ENCODE peak calls at places on chromosome 5, in ten cellular contexts. Q is OCI-LY7; A is suprapubic skin; G is adrenal gland; K is thyroid gland; I is stomach; H is upper lobe of right lung; O is neural progenitor cell; J is colonic mucosa; S is CD8-positive, alpha-beta T cell. E is an unnamed sample.

GRCh38 chr5:149839761-149840160 is 104.8 kb downstream of the PDE6A start:
- DNase-seq in O (no peak), J (no peak), Q (no peak), A (no peak), H (no peak), G (no peak), K (no peak), S (no peak), I (no peak), E (no peak)

GRCh38 chr5:73796164-73797141 is 170.5 kb downstream of the ARHGEF28 start:
- DNase-seq in G (peak), K (peak), H (peak), Q (no peak), O (no peak), S (no peak), I (peak), A (no peak), J (no peak), E (peak)

GRCh38 chr5:151708126-151708525 is 21.4 kb upstream of the SPARC start:
- DNase-seq in G (no peak), Q (no peak), S (no peak), H (no peak), K (no peak), I (no peak), J (peak), A (no peak), O (no peak), E (no peak)

GRCh38 chr5:119301210-119301609 is 54.6 kb upstream of the TNFAIP8 start:
- DNase-seq in S (no peak), G (no peak), K (no peak), Q (no peak), H (no peak), A (no peak), I (no peak), O (no peak), J (no peak), E (no peak)

GRCh38 chr5:139633295-139634027 is 14.7 kb upstream of the CXXC5 start:
- DNase-seq in J (peak), A (no peak), G (peak), O (peak), S (no peak), H (peak), Q (peak), I (peak), K (peak), E (peak)

GRCh38 chr5:62640437-62640836 is 61.8 kb downstream of the LRRC70 start:
- DNase-seq in G (no peak), J (no peak), O (no peak), I (no peak), S (no peak), H (no peak), A (no peak), Q (no peak), K (no peak), E (no peak)

GRCh38 chr5:20556364-20556763 is 568.4 kb upstream of the CDH18 start:
- DNase-seq in G (no peak), I (no peak), A (no peak), H (no peak), K (no peak), Q (no peak), O (no peak), J (no peak), S (no peak), E (no peak)

GRCh38 chr5:37552770-37553719 is 173.9 kb downstream of the WDR70 start:
- DNase-seq in S (no peak), H (no peak), O (no peak), I (no peak), J (no peak), G (no peak), K (no peak), A (no peak), Q (no peak), E (peak)

GRCh38 chr5:84275609-84276008 is 109.1 kb downstream of the EDIL3 start:
- DNase-seq in O (no peak), K (no peak), G (no peak), H (no peak), A (no peak), Q (no peak), I (no peak), S (no peak), J (no peak), E (no peak)

GRCh38 chr5:74034738-74035137 is 408.7 kb downstream of the ARHGEF28 start:
- DNase-seq in A (no peak), S (no peak), I (no peak), Q (no peak), O (no peak), H (no peak), G (no peak), K (no peak), J (no peak), E (no peak)

GRCh38 chr5:68562308-68562707 is 346.8 kb downstream of the PIK3R1 start:
- DNase-seq in O (peak), I (peak), A (no peak), S (no peak), J (peak), Q (no peak), G (no peak), K (peak), H (no peak), E (no peak)

GRCh38 chr5:167254150-167254549 is 1037.3 kb upstream of the WWC1 start:
- DNase-seq in H (no peak), A (no peak), J (no peak), I (no peak), K (no peak), Q (no peak), S (no peak), G (no peak), O (peak), E (no peak)

GRCh38 chr5:165504716-165505115 is 1999.3 kb downstream of the MAT2B start:
- DNase-seq in K (no peak), H (no peak), S (no peak), J (no peak), O (no peak), Q (no peak), G (no peak), A (no peak), I (no peak), E (no peak)

GRCh38 chr5:7856855-7857254 is 5.9 kb upstream of the CFAP90 start:
- DNase-seq in O (peak), H (no peak), K (no peak), J (no peak), A (no peak), Q (peak), I (no peak), S (no peak), G (peak), E (peak)

GRCh38 chr5:78810098-78810497 is 161.5 kb upstream of the LHFPL2 start:
- DNase-seq in I (no peak), H (no peak), S (no peak), K (no peak), O (no peak), Q (no peak), J (no peak), G (no peak), A (no peak), E (no peak)

GRCh38 chr5:78806544-78806943 is 158.0 kb upstream of the LHFPL2 start:
- DNase-seq in I (no peak), A (no peak), S (no peak), O (no peak), Q (no peak), H (no peak), J (no peak), G (no peak), K (no peak), E (no peak)

GRCh38 chr5:78808380-78808779 is 159.8 kb upstream of the LHFPL2 start:
- DNase-seq in S (no peak), Q (no peak), O (no peak), I (no peak), G (no peak), H (no peak), J (no peak), A (no peak), K (peak), E (no peak)

GRCh38 chr5:78809444-78809843 is 160.9 kb upstream of the LHFPL2 start:
- DNase-seq in Q (no peak), A (no peak), K (peak), I (no peak), O (no peak), G (no peak), H (no peak), J (no peak), S (no peak), E (no peak)

GRCh38 chr5:78808818-78809217 is 160.2 kb upstream of the LHFPL2 start:
- DNase-seq in J (no peak), O (no peak), K (no peak), I (no peak), Q (no peak), S (no peak), G (no peak), A (no peak), H (no peak), E (no peak)
- H3K27ac ChIP-seq in J (no peak), O (no peak), K (peak), I (no peak), Q (no peak), S (no peak), G (no peak), A (no peak), H (no peak), E (no peak)

GRCh38 chr5:173327948-173328895 is at the start of gene STC2:
- DNase-seq in G (no peak), J (peak), I (peak), A (peak), O (peak), H (no peak), Q (no peak), S (no peak), K (peak), E (no peak)
- H3K4me3 ChIP-seq in G (no peak), J (peak), I (peak), A (peak), O (peak), H (peak), Q (no peak), S (peak), K (no peak), E (no peak)

GRCh38 chr5:91898865-91899264 is 515.7 kb upstream of the ARRDC3 start:
- DNase-seq in H (no peak), Q (no peak), K (no peak), S (no peak), A (no peak), J (no peak), I (no peak), G (no peak), O (no peak), E (no peak)
- TF ChIP-seq CTCF in H (no peak), Q (no peak), K (no peak), S (no peak), A (no peak), J (no peak), I (no peak), G (no peak), O (no peak), E (no peak)

DNA sequence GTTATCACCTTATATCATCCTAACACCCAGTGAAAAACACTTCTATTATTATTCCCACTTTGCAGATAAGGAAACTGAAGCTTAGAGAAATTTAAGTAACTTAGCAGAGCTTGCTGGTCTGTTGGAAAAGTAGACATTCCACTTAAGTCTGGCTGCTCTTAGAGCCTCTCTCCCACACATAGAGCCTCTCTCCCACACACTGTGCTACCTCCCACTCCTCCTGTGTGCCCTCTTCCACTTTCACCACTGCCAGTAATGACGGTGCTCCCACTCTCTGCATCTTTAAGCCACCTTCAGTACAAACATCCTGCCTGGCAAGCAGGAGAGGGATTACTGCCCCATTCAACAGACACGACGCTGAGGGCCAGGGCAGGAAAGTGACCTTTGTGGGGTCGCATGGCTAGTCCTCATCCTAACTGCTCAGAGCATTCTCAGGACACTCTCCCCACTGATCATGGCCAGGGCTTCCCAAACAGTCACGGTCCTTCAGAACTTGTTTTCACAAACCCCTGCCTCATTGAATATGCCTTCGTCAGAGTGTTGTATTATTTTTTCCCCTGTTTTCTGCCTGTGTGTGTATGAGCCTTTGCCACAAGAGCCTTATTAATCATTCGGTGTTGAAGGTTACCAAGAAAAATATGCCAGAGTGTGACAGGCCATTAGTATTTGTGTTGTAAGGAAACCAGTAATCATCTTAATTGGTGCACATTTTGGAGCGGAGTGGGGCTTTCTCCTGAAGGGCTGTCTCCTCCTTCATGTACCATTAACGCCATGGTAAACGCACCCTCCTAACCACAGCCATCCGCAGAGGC is 87.2 kb upstream of the SAP30L start:
- DNase-seq in S (no peak), H (no peak), K (no peak), Q (no peak), A (no peak), O (no peak), J (no peak), G (no peak), I (no peak), E (no peak)
- H3K27ac ChIP-seq in S (no peak), H (no peak), K (peak), Q (no peak), A (no peak), O (no peak), J (no peak), G (no peak), I (peak), E (no peak)